ENCODE peak calls at places on chromosomes 12 and 14, in four cellular contexts. V, F, I and Z are unnamed samples.

GRCh38 chr12:16389594-16389993 is 42.1 kb downstream of the MGST1 start:
- DNase-seq in V (no peak), F (peak; percentile 88), I (no peak), Z (no peak)

GRCh38 chr14:94291159-94291905 is 1.7 kb downstream of the SERPINA10 start:
- DNase-seq in V (no peak), F (no peak), I (no peak), Z (no peak)

GRCh38 chr12:42023733-42024494 is 120.8 kb downstream of the GXYLT1 start:
- DNase-seq in V (peak; percentile 50), F (peak; percentile 64), I (peak; percentile 76), Z (peak; percentile 88)

GRCh38 chr12:106080111-106080732 is 58.5 kb downstream of the NUAK1 start:
- DNase-seq in V (no peak), F (peak; percentile 64), I (no peak), Z (no peak)

GRCh38 chr12:114835031-114835430 is 151.1 kb upstream of the TBX3 start:
- DNase-seq in V (no peak), F (peak; percentile 85), I (no peak), Z (no peak)

GRCh38 chr12:52521175-52521574 is 981 bp upstream of the KRT5 start:
- DNase-seq in V (no peak), F (no peak), I (no peak), Z (no peak)

GRCh38 chr12:111850526-111850925 is 8.5 kb downstream of the MAPKAPK5 start:
- DNase-seq in V (no peak), F (no peak), I (no peak), Z (no peak)

GRCh38 chr12:4908694-4909396 is 860 bp upstream of the KCNA1 start:
- DNase-seq in V (no peak), F (no peak), I (no peak), Z (peak; percentile 6)

GRCh38 chr14:68929623-68930307 is 49.3 kb downstream of the ACTN1 start:
- DNase-seq in V (no peak), F (no peak), I (no peak), Z (no peak)

GRCh38 chr14:68366656-68367055 is 426.2 kb downstream of the ZFP36L1 start:
- DNase-seq in V (no peak), F (no peak), I (no peak), Z (no peak)

GRCh38 chr12:107277850-107278249 is 184.5 kb upstream of the CRY1 start:
- DNase-seq in V (no peak), F (peak; percentile 84), I (no peak), Z (no peak)

GRCh38 chr12:109762673-109763191 is 49.1 kb downstream of the FAM222A start:
- DNase-seq in V (no peak), F (no peak), I (no peak), Z (no peak)

GRCh38 chr12:79555006-79555925 is 135.5 kb downstream of the PAWR start:
- DNase-seq in V (no peak), F (peak; percentile 79), I (no peak), Z (no peak)

GRCh38 chr14:24915958-24916595 is 133.9 kb downstream of the STXBP6 start:
- DNase-seq in V (no peak), F (peak; percentile 16), I (no peak), Z (no peak)

GRCh38 chr14:31414190-31414833 is 6.0 kb downstream of the HEATR5A start:
- DNase-seq in V (no peak), F (peak; percentile 30), I (no peak), Z (no peak)

GRCh38 chr12:91225316-91225715 is 42.7 kb upstream of the DCN start:
- DNase-seq in V (no peak), F (peak; percentile 35), I (no peak), Z (no peak)

GRCh38 chr12:92597997-92598396 is 104.8 kb upstream of the PLEKHG7 start:
- DNase-seq in V (no peak), F (peak; percentile 91), I (no peak), Z (no peak)

GRCh38 chr14:20692111-20692751 is 3.7 kb downstream of the ANG start:
- DNase-seq in V (no peak), F (no peak), I (no peak), Z (no peak)

GRCh38 chr12:14239935-14240872 is 125.3 kb upstream of the ATF7IP start:
- DNase-seq in V (peak; percentile 61), F (no peak), I (peak; percentile 82), Z (no peak)

GRCh38 chr14:50768693-50769092 is 62.3 kb downstream of the NIN start:
- DNase-seq in V (no peak), F (peak; percentile 35), I (no peak), Z (no peak)

GRCh38 chr12:8689606-8690175 is 8.1 kb upstream of the RIMKLB start:
- DNase-seq in V (no peak), F (no peak), I (no peak), Z (no peak)

GRCh38 chr12:24436667-24437066 is 487.2 kb upstream of the SOX5 start:
- DNase-seq in V (no peak), F (no peak), I (no peak), Z (no peak)

GRCh38 chr14:55867726-55868125 is 250.5 kb upstream of the PELI2 start:
- DNase-seq in V (no peak), F (peak; percentile 52), I (no peak), Z (no peak)

GRCh38 chr12:120872487-120872886 is 31.7 kb downstream of the SPPL3 start:
- DNase-seq in V (no peak), F (no peak), I (no peak), Z (no peak)

DNA sequence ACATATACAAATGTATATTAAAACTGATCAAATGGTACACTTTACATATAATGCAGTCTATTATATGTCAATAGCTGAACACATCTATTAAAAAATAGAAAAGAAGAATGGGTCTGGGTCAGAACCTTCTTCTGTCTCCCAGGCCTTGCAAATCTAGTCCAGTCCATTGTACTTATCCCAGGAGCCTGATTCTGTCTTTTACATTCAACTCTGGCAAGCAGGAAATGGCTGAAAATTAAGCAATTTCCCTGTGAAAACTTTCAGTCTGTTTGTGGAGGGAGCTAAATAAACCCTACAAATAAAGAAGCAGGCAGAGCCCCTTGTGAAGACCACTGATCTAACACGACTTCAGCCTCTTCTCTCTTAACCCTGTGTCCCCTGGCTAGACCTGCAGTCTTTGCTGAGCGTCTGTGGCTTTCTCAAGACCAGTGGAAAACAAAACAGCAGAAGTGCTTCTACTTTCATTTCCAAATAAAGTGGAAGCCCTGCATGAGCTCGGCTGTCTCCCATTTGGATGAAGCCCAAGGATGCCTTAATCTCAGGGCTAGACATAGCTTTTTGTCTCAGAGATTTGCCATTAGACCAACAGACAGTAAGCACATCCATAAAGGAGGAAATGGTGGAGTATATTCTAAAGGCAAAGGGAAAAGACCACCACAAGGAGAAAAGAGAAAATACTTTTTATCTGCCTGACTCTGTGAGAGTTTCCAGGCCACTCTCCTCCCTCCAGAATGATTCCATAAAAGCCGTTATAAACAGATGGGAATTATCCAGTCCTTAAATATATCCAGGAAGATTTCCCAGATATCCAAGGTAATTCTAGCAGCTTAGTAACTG is 48.2 kb downstream of the CRACR2A start:
- DNase-seq in V (no peak), F (peak; percentile 10), I (no peak), Z (no peak)
- H3K4me3 ChIP-seq in V (no peak overlapping the region), F (peak overlapping the region; percentile 10), I (no peak overlapping the region), Z (no peak overlapping the region)

GRCh38 chr12:57205186-57205585 is 11.4 kb upstream of the NXPH4 start:
- DNase-seq in V (no peak), F (no peak), I (no peak), Z (no peak)
- H3K36me3 ChIP-seq in V (peaks cover 97% of the 10 kb centered on the region), F (peaks cover 96% of the 10 kb centered on the region), I (peaks cover 1% of the 10 kb centered on the region), Z (no peaks in the 10 kb centered on the region)

GRCh38 chr12:124920353-124920935 is 6.0 kb upstream of the UBC start:
- DNase-seq in V (no peak), F (no peak), I (no peak), Z (peak; percentile 44)
- H3K4me3 ChIP-seq in V (peak overlapping the region; percentile 27), F (no peak overlapping the region), I (no peak overlapping the region), Z (no peak overlapping the region)

GRCh38 chr12:30197392-30198047 is 413.8 kb upstream of the TMTC1 start:
- DNase-seq in V (no peak), F (peak; percentile 43), I (no peak), Z (peak; percentile 53)
- H3K36me3 ChIP-seq in V (no peaks in the 10 kb centered on the region), F (no peaks in the 10 kb centered on the region), I (no peaks in the 10 kb centered on the region), Z (no peaks in the 10 kb centered on the region)